ENCODE peak calls at places on chromosome 21, in eight cellular contexts. K is CD8-positive, alpha-beta memory T cell; O is CD4-positive, alpha-beta memory T cell; L is heart left ventricle; Z is ovary; G is kidney; A is MM.1S; E is HCT116. Y is an unnamed sample.

GRCh38 chr21:18529253-18529652 is 125.7 kb upstream of the TMPRSS15 start:
- DNase-seq in A (no peak), Z (no peak), O (no peak), K (no peak), L (no peak), E (no peak), G (no peak), Y (no peak)

GRCh38 chr21:44596068-44596725 is 3.9 kb upstream of the KRTAP10-6 start:
- DNase-seq in E (no peak), K (no peak), O (no peak), G (no peak), A (no peak), L (no peak), Z (no peak), Y (no peak)

GRCh38 chr21:37564341-37564923 is 197.9 kb downstream of the DYRK1A start:
- DNase-seq in G (peak; percentile 93), K (peak; percentile 79), L (peak; percentile 95), E (peak; percentile 98), Z (peak; percentile 55), A (peak; percentile 93), O (peak; percentile 84), Y (peak; percentile 95)

GRCh38 chr21:44948426-44949120 is 8.7 kb downstream of the SLX9 start:
- DNase-seq in Z (no peak), A (no peak), L (peak; percentile 28), G (peak; percentile 71), E (no peak), O (no peak), K (no peak), Y (no peak)

GRCh38 chr21:17051054-17051453 is 461.8 kb upstream of the CXADR start:
- DNase-seq in G (no peak), O (no peak), L (no peak), E (no peak), Z (peak; percentile 9), K (no peak), A (no peak), Y (peak; percentile 51)

GRCh38 chr21:15732290-15732995 is 2.7 kb downstream of the USP25 start:
- DNase-seq in G (no peak), Z (no peak), O (peak; percentile 71), A (peak; percentile 90), K (no peak), E (no peak), L (no peak), Y (no peak)

GRCh38 chr21:38733973-38734546 is 71.7 kb upstream of the ETS2 start:
- DNase-seq in E (peak; percentile 36), K (peak; percentile 65), O (peak; percentile 35), L (peak; percentile 83), A (peak; percentile 81), G (peak; percentile 92), Z (peak; percentile 84), Y (peak; percentile 95)

GRCh38 chr21:26710155-26710554 is 135.1 kb downstream of the ADAMTS1 start:
- DNase-seq in L (no peak), E (no peak), G (no peak), K (no peak), Z (no peak), O (no peak), A (no peak), Y (no peak)

GRCh38 chr21:39483917-39484316 is 32.1 kb downstream of the SH3BGR start:
- DNase-seq in K (no peak), Z (no peak), E (no peak), L (no peak), O (no peak), A (no peak), G (no peak), Y (no peak)

DNA sequence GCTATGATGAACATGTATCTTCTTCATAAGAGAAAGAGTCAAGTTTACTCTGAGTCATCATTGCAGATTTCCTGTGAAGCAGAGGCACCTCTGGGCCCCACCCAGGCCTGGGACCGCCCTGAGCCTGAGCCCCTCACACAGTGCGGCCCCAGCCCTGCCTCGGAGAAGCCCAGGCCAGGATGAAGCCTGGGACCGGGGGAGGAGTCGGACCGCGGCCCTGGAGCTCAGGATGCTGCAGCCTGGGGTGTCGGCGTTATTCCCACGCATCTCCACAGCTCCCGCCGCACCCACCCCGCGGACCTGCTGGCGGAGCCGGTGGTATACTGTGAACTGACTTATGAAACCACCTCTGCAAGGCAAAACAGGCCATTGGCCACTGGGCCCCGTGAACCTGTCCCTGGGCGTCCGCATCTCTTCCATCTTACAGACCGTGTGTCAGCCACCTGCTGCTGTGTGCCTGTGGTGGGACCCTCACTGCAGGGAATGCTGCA is 2.4 kb upstream of the COL6A1 start:
- DNase-seq in O (no peak), A (no peak), E (no peak), L (no peak), K (no peak), Z (peak; percentile 34), G (peak; percentile 69), Y (peak; percentile 78)
- H3K27ac ChIP-seq in O (no peak overlapping the region), A (no peak overlapping the region), E (no peak overlapping the region), L (peak overlapping the region; percentile 50), K (no peak overlapping the region), Z (peak overlapping the region; percentile 59), G (no peak overlapping the region), Y (no peak overlapping the region)

GRCh38 chr21:42522271-42522670 is 8.6 kb downstream of the SLC37A1 start:
- DNase-seq in Z (no peak), L (no peak), A (no peak), O (no peak), G (no peak), K (no peak), E (no peak), Y (no peak)

GRCh38 chr21:42524341-42525227 is 10.9 kb downstream of the SLC37A1 start:
- DNase-seq in Z (peak; percentile 78), A (peak; percentile 91), L (peak; percentile 68), G (no peak), E (no peak), O (no peak), K (peak; percentile 31), Y (peak; percentile 85)

GRCh38 chr21:42522771-42523170 is 9.1 kb downstream of the SLC37A1 start:
- DNase-seq in E (no peak), L (no peak), G (no peak), Z (no peak), O (no peak), K (no peak), A (no peak), Y (no peak)

GRCh38 chr21:42523941-42524340 is 10.3 kb downstream of the SLC37A1 start:
- DNase-seq in A (no peak), E (no peak), K (no peak), L (no peak), Z (no peak), O (no peak), G (no peak), Y (no peak)

GRCh38 chr21:42523211-42523610 is 9.6 kb downstream of the SLC37A1 start:
- DNase-seq in A (no peak), E (no peak), Z (no peak), L (no peak), K (no peak), O (no peak), G (no peak), Y (no peak)
- H3K36me3 ChIP-seq in A (no peaks in the 10 kb centered on the region), E (peaks cover 7% of the 10 kb centered on the region), Z (no peaks in the 10 kb centered on the region), L (peaks cover 50% of the 10 kb centered on the region), K (peaks cover 35% of the 10 kb centered on the region), O (peaks cover 18% of the 10 kb centered on the region), G (no peaks in the 10 kb centered on the region), Y (no peaks in the 10 kb centered on the region)

GRCh38 chr21:33898546-33898945 is 17.1 kb downstream of the ATP5PO start:
- DNase-seq in O (no peak), Z (no peak), L (no peak), A (no peak), G (no peak), K (no peak), E (no peak), Y (no peak)

GRCh38 chr21:33897098-33897497 is 18.5 kb downstream of the ATP5PO start:
- DNase-seq in A (no peak), L (no peak), K (no peak), E (no peak), O (no peak), Z (no peak), G (no peak), Y (peak; percentile 78)

GRCh38 chr21:33897739-33898138 is 17.9 kb downstream of the ATP5PO start:
- DNase-seq in L (no peak), E (no peak), G (no peak), A (no peak), O (no peak), Z (no peak), K (no peak), Y (no peak)

GRCh38 chr21:33901421-33902288 is 13.9 kb downstream of the ATP5PO start:
- DNase-seq in O (no peak), A (peak; percentile 47), G (no peak), K (no peak), L (no peak), Z (no peak), E (peak; percentile 38), Y (no peak)

GRCh38 chr21:33899199-33899598 is 16.4 kb downstream of the ATP5PO start:
- DNase-seq in K (no peak), L (no peak), O (no peak), A (no peak), Z (no peak), G (no peak), E (no peak), Y (no peak)
- H3K27ac ChIP-seq in K (no peak overlapping the region), L (no peak overlapping the region), O (no peak overlapping the region), A (no peak overlapping the region), Z (no peak overlapping the region), G (no peak overlapping the region), E (no peak overlapping the region), Y (no peak overlapping the region)

GRCh38 chr21:41743321-41744027 is 23.4 kb downstream of the RIPK4 start:
- DNase-seq in Z (no peak), G (peak; percentile 59), L (no peak), A (no peak), E (no peak), K (no peak), O (no peak), Y (no peak)

GRCh38 chr21:41746744-41747006 is 20.2 kb downstream of the RIPK4 start:
- DNase-seq in G (no peak), A (no peak), E (no peak), L (no peak), O (no peak), K (no peak), Z (no peak), Y (no peak)

GRCh38 chr21:41744028-41744940 is 22.6 kb downstream of the RIPK4 start:
- DNase-seq in L (no peak), G (peak; percentile 53), A (no peak), K (no peak), E (no peak), Z (no peak), O (no peak), Y (no peak)

GRCh38 chr21:41745971-41746743 is 20.7 kb downstream of the RIPK4 start:
- DNase-seq in A (no peak), K (no peak), O (no peak), L (no peak), E (no peak), G (peak; percentile 63), Z (no peak), Y (no peak)

GRCh38 chr21:41745026-41745820 is 21.6 kb downstream of the RIPK4 start:
- DNase-seq in O (no peak), L (no peak), Z (no peak), K (no peak), A (no peak), E (no peak), G (peak; percentile 49), Y (no peak)
- H3K36me3 ChIP-seq in O (no peaks in the 10 kb centered on the region), L (no peaks in the 10 kb centered on the region), Z (no peaks in the 10 kb centered on the region), K (no peaks in the 10 kb centered on the region), A (no peaks in the 10 kb centered on the region), E (peaks cover 34% of the 10 kb centered on the region), G (peaks cover 80% of the 10 kb centered on the region), Y (no peaks in the 10 kb centered on the region)